ENCODE peak calls at places on chromosomes 7 and 10, in four cellular contexts. T is ovary, S is HCT116, O is Peyer's patch. C is an unnamed sample.
A peak's percentile ranks its signal among the peaks of the same experiment; 100 is the strongest.

GRCh38 chr7:12423995-12424745 is 20.5 kb upstream of the VWDE start:
- DNase-seq in O (no peak), S (no peak), T (no peak), C (no peak)

GRCh38 chr7:128407751-128408708 is 1.8 kb downstream of the IMPDH1 start:
- DNase-seq in S (no peak), T (no peak), O (no peak), C (no peak)

GRCh38 chr7:129612112-129613015 is 844 bp downstream of the NRF1 start:
- DNase-seq in S (no peak), T (peak; percentile 78), O (peak; percentile 49), C (peak; percentile 81)

GRCh38 chr10:108544500-108545120 is 1378.7 kb downstream of the XPNPEP1 start:
- DNase-seq in T (no peak), O (peak; percentile 51), S (no peak), C (no peak)

GRCh38 chr10:26468291-26468690 is 30.1 kb downstream of the APBB1IP start:
- DNase-seq in S (no peak), O (no peak), T (no peak), C (no peak)

GRCh38 chr10:26025500-26025899 is 91.5 kb downstream of the MYO3A start:
- DNase-seq in T (no peak), S (no peak), O (no peak), C (no peak)

GRCh38 chr7:125386211-125386610 is 456.6 kb upstream of the POT1 start:
- DNase-seq in O (no peak), T (no peak), S (no peak), C (no peak)

GRCh38 chr7:121401896-121402295 is 5.8 kb upstream of the FAM3C start:
- DNase-seq in T (no peak), O (no peak), S (no peak), C (no peak)

GRCh38 chr7:80686576-80686975 is 48.1 kb downstream of the CD36 start:
- DNase-seq in O (no peak), T (no peak), S (no peak), C (no peak)

GRCh38 chr7:41003031-41003925 is 699.6 kb downstream of the INHBA start:
- DNase-seq in O (no peak), S (peak; percentile 54), T (no peak), C (no peak)

GRCh38 chr10:43648083-43648391 is 644 bp downstream of the ZNF32 start:
- DNase-seq in T (no peak), S (no peak), O (no peak), C (no peak)

GRCh38 chr10:132671171-132672154 is 114.5 kb downstream of the NKX6-2 start:
- DNase-seq in O (no peak), S (no peak), T (peak; percentile 23), C (peak; percentile 67)

GRCh38 chr7:22287412-22287811 is 69.5 kb downstream of the RAPGEF5 start:
- DNase-seq in T (no peak), O (no peak), S (no peak), C (no peak)

GRCh38 chr10:123129553-123130271 is 6.1 kb upstream of the HMX3 start:
- DNase-seq in S (no peak), T (no peak), O (no peak), C (no peak)

GRCh38 chr10:43921881-43922280 is 273.2 kb upstream of the ZNF32 start:
- DNase-seq in T (no peak), O (no peak), S (no peak), C (no peak)

GRCh38 chr10:125634606-125635005 is 48.4 kb downstream of the TEX36 start:
- DNase-seq in T (no peak), S (no peak), O (no peak), C (no peak)

GRCh38 chr10:4721994-4722753 is 103.8 kb upstream of the AKR1E2 start:
- DNase-seq in S (no peak), O (no peak), T (no peak), C (no peak)

GRCh38 chr10:123150229-123150985 is 2.5 kb downstream of the HMX2 start:
- DNase-seq in O (no peak), S (no peak), T (no peak), C (no peak)

GRCh38 chr7:34657632-34658268 is at the start of gene NPSR1:
- DNase-seq in S (no peak), T (no peak), O (no peak), C (no peak)

GRCh38 chr10:25226775-25227682 is 52.2 kb downstream of the GPR158 start:
- DNase-seq in T (no peak), S (peak; percentile 48), O (no peak), C (no peak)

GRCh38 chr10:11798862-11799735 is 24.1 kb upstream of the PROSER2 start:
- DNase-seq in T (no peak), S (no peak), O (no peak), C (no peak)

GRCh38 chr7:51324206-51324884 is 7.7 kb upstream of the COBL start:
- DNase-seq in S (no peak), T (no peak), O (no peak), C (no peak)

GRCh38 chr10:30383366-30383765 is 34.3 kb upstream of the MTPAP start:
- DNase-seq in O (no peak), T (no peak), S (no peak), C (no peak)

GRCh38 chr10:43854042-43854441 is 205.4 kb upstream of the ZNF32 start:
- DNase-seq in S (peak; percentile 35), O (no peak), T (no peak), C (no peak)

GRCh38 chr10:78916227-78916626 is 152.5 kb upstream of the ZMIZ1 start:
- DNase-seq in O (no peak), T (no peak), S (no peak), C (no peak)

GRCh38 chr10:95539560-95540284 is 21.4 kb downstream of the SORBS1 start:
- DNase-seq in T (no peak), S (no peak), O (no peak), C (no peak)

GRCh38 chr10:3126741-3127342 is 45.7 kb downstream of the PITRM1 start:
- DNase-seq in O (no peak), S (no peak), T (no peak), C (no peak)

GRCh38 chr7:156178214-156178613 is 366.0 kb upstream of the SHH start:
- DNase-seq in O (no peak), S (no peak), T (no peak), C (no peak)

GRCh38 chr10:97886264-97886663 is 36.6 kb downstream of the GOLGA7B start:
- DNase-seq in S (no peak), T (no peak), O (no peak), C (no peak)

GRCh38 chr10:92567952-92568600 is 5.8 kb downstream of the IDE start:
- DNase-seq in T (no peak), S (no peak), O (no peak), C (no peak)

GRCh38 chr7:101590663-101591435 is 38.2 kb downstream of the MYL10 start:
- DNase-seq in S (no peak), T (no peak), O (peak; percentile 6), C (peak; percentile 62)

GRCh38 chr7:476736-477360 is 42.8 kb downstream of the PDGFA start:
- DNase-seq in O (no peak), T (peak; percentile 26), S (no peak), C (peak; percentile 47)

GRCh38 chr10:71632200-71632820 is 87.3 kb downstream of the C10orf105 start:
- DNase-seq in S (no peak), T (no peak), O (no peak), C (no peak)
- H3K27ac ChIP-seq in S (no peak overlapping the region), T (no peak overlapping the region), O (no peak overlapping the region), C (no peak overlapping the region)

GRCh38 chr10:21523007-21523406 is 2.5 kb downstream of the SKIDA1 start:
- DNase-seq in O (no peak), S (no peak), T (no peak), C (no peak)
- H3K4me1 ChIP-seq in O (peaks cover 21% of the 10 kb centered on the region), S (peaks cover 15% of the 10 kb centered on the region), T (peaks cover 4% of the 10 kb centered on the region), C (peaks cover 62% of the 10 kb centered on the region)

GRCh38 chr7:87596696-87597095 is 4.0 kb downstream of the ABCB1 start:
- DNase-seq in O (no peak), T (no peak), S (no peak), C (no peak)

GRCh38 chr7:87599336-87599735 is 1.3 kb downstream of the ABCB1 start:
- DNase-seq in S (no peak), T (no peak), O (peak; percentile 87), C (no peak)

GRCh38 chr7:87604264-87604663 is 3.6 kb upstream of the ABCB1 start:
- DNase-seq in O (no peak), S (no peak), T (no peak), C (no peak)

GRCh38 chr7:87598234-87599009 is 2.3 kb downstream of the ABCB1 start:
- DNase-seq in S (no peak), T (no peak), O (no peak), C (no peak)

DNA sequence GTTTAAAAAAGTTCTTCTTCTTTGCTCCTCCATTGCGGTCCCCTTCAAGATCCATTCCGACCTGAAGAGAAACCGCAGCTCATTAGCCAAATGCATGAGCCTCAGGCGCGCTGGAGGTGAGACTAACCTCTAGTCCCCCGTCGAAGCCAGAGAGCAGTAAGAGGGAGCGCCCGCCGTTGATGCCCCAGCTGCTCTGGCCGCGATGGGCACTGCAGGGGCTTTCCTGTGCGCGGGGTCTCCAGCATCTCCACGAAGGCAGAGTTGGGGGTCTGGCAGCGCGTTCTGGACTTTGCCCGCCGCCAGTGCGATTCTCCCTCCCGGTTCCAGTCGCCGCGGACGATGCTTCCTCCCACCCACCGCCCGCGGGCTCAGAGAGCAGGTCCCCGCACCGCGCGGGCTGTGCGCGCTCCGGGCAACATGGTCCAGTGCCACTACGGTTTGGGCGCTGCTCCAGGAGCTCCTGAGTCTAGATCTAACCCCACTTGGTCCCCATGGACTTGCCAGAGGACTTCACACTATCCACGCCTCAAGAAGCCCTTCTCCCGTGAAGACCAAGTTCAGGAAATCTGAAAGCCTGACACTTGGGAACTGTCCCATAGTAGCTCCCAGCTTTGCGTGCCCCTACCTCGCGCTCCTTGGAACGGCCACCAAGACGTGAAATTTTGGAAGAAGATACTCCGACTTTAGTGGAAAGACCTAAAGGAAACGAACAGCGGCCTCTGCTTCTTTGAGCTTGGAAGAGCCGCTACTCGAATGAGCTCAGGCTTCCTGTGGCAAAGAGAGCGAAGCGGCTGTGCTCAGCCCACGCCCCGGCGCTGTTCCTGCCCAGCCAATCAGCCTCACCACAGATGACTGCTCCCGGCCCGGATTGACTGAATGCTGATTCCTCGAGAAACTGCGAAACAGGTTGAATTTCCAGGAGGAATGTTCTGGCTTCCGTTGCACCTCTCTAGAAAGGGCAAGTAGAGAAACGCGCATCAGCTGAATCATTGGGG is at the start of gene ABCB1:
- DNase-seq in T (peak; percentile 64), S (peak; percentile 19), O (peak; percentile 67), C (peak; percentile 77)
- TF ChIP-seq POLR2A in T (no peak), S (no peak), O (peak; percentile 94), C (no peak)

GRCh38 chr7:2558620-2559282 is at the start of gene IQCE:
- DNase-seq in T (peak; percentile 97), S (peak; percentile 73), O (peak; percentile 87), C (peak; percentile 95)
- H3K27ac ChIP-seq in T (peak within 1 kb of the TSS; percentile 21), S (peak within 1 kb of the TSS; percentile 94), O (peak within 1 kb of the TSS; percentile 61), C (peak within 1 kb of the TSS; percentile 79)

GRCh38 chr7:131095346-131095745 is 232.3 kb upstream of the MKLN1 start:
- DNase-seq in T (no peak), S (no peak), O (no peak), C (no peak)

GRCh38 chr7:131094685-131095084 is 233.0 kb upstream of the MKLN1 start:
- DNase-seq in O (no peak), T (no peak), S (no peak), C (no peak)

GRCh38 chr7:131090188-131090587 is 237.5 kb upstream of the MKLN1 start:
- DNase-seq in T (no peak), S (no peak), O (no peak), C (no peak)

GRCh38 chr7:131087756-131088658 is 239.7 kb upstream of the MKLN1 start:
- DNase-seq in S (no peak), O (no peak), T (no peak), C (no peak)

GRCh38 chr7:131090866-131091692 is 236.6 kb upstream of the MKLN1 start:
- DNase-seq in T (no peak), S (no peak), O (no peak), C (no peak)
- H3K4me1 ChIP-seq in T (peaks cover 28% of the 10 kb centered on the region), S (no peaks in the 10 kb centered on the region), O (peaks cover 7% of the 10 kb centered on the region), C (peaks cover 52% of the 10 kb centered on the region)

GRCh38 chr10:71713135-71714040 is 6.2 kb downstream of the C10orf105 start:
- DNase-seq in T (peak; percentile 94), O (peak; percentile 32), S (no peak), C (peak; percentile 95)
- TF ChIP-seq POLR2A in T (no peak), O (no peak), S (no peak), C (no peak)